ENCODE peak calls at places on chromosome 22, in eight cellular contexts. Q, H, C, D, P, I, N and F are unnamed samples.
A peak's percentile ranks its signal among the peaks of the same experiment; 100 is the strongest.

GRCh38 chr22:37501610-37502341 is 15.6 kb upstream of the MFNG start:
- DNase-seq in Q (no peak), H (no peak), C (no peak), D (peak; percentile 90), P (no peak), I (no peak), N (no peak), F (peak; percentile 44)

GRCh38 chr22:39171623-39172264 is 19.3 kb upstream of the CBX7 start:
- DNase-seq in Q (no peak), H (no peak), C (no peak), D (no peak), P (no peak), I (no peak), N (no peak), F (no peak)

GRCh38 chr22:20507253-20508066 is at the start of gene MED15:
- DNase-seq in Q (peak; percentile 92), H (peak; percentile 73), C (peak; percentile 91), D (peak; percentile 88), P (peak; percentile 90), I (peak; percentile 91), N (peak; percentile 82), F (peak; percentile 100)

GRCh38 chr22:36010913-36011312 is 17.7 kb downstream of the RBFOX2 start:
- DNase-seq in Q (no peak), H (no peak), C (no peak), D (peak; percentile 86), P (no peak), I (no peak), N (no peak), F (no peak)

GRCh38 chr22:47582067-47582466 is 819.6 kb downstream of the TBC1D22A start:
- DNase-seq in Q (no peak), H (no peak), C (no peak), D (no peak), P (no peak), I (no peak), N (no peak), F (no peak)

GRCh38 chr22:30245985-30246901 is at the start of gene LIF:
- DNase-seq in Q (peak; percentile 50), H (no peak), C (no peak), D (peak; percentile 82), P (peak; percentile 47), I (no peak), N (peak; percentile 28), F (peak; percentile 65)

GRCh38 chr22:41234815-41235687 is 5.7 kb downstream of the CHADL start:
- DNase-seq in Q (no peak), H (no peak), C (no peak), D (no peak), P (no peak), I (no peak), N (no peak), F (no peak)

GRCh38 chr22:17303840-17304779 is 65.2 kb upstream of the CECR2 start:
- DNase-seq in Q (no peak), H (no peak), C (no peak), D (no peak), P (no peak), I (no peak), N (peak; percentile 26), F (peak; percentile 5)

GRCh38 chr22:44024288-44024908 is at the start of gene PARVB:
- DNase-seq in Q (peak; percentile 63), H (no peak), C (no peak), D (no peak), P (peak; percentile 50), I (peak; percentile 43), N (no peak), F (peak; percentile 33)

GRCh38 chr22:40444483-40444787 is 74.0 kb downstream of the SGSM3 start:
- DNase-seq in Q (no peak), H (no peak), C (no peak), D (no peak), P (no peak), I (no peak), N (no peak), F (no peak)

GRCh38 chr22:45007247-45007945 is 2.4 kb downstream of the PHF21B start:
- DNase-seq in Q (no peak), H (no peak), C (no peak), D (peak; percentile 55), P (peak; percentile 94), I (no peak), N (no peak), F (peak; percentile 33)